ENCODE peak calls at places on chromosome 19, in six cellular contexts. N, W, D, L, O and R are unnamed samples.
A peak's percentile ranks its signal among the peaks of the same experiment; 100 is the strongest.

GRCh38 chr19:6060600-6061391 is 49.5 kb downstream of the RFX2 start:
- DNase-seq in N (no peak), W (no peak), D (peak; percentile 89), L (no peak), O (no peak), R (no peak)

GRCh38 chr19:53927745-53928144 is 18.7 kb downstream of the CACNG7 start:
- DNase-seq in N (peak; percentile 62), W (no peak), D (peak; percentile 63), L (no peak), O (no peak), R (peak; percentile 8)

GRCh38 chr19:27773318-27774094 is 1439.4 kb downstream of the UQCRFS1 start:
- DNase-seq in N (no peak), W (no peak), D (no peak), L (no peak), O (no peak), R (no peak)

GRCh38 chr19:1211494-1212234 is 6.1 kb downstream of the STK11 start:
- DNase-seq in N (no peak), W (no peak), D (no peak), L (no peak), O (no peak), R (no peak)

GRCh38 chr19:13277104-13277809 is 127.0 kb downstream of the IER2 start:
- DNase-seq in N (peak; percentile 78), W (peak; percentile 47), D (peak; percentile 77), L (no peak), O (peak; percentile 36), R (peak; percentile 52)

GRCh38 chr19:42376177-42376555 is 13.9 kb downstream of the CNFN start:
- DNase-seq in N (no peak), W (no peak), D (no peak), L (no peak), O (no peak), R (no peak)

GRCh38 chr19:11576186-11576585 is 1.3 kb downstream of the ACP5 start:
- DNase-seq in N (no peak), W (no peak), D (no peak), L (no peak), O (no peak), R (no peak)

GRCh38 chr19:369256-369655 is 24.7 kb upstream of the MIER2 start:
- DNase-seq in N (no peak), W (no peak), D (no peak), L (no peak), O (no peak), R (no peak)

GRCh38 chr19:49556412-49557398 is 23.7 kb downstream of the NOSIP start:
- DNase-seq in N (no peak), W (no peak), D (no peak), L (no peak), O (no peak), R (peak; percentile 48)

DNA sequence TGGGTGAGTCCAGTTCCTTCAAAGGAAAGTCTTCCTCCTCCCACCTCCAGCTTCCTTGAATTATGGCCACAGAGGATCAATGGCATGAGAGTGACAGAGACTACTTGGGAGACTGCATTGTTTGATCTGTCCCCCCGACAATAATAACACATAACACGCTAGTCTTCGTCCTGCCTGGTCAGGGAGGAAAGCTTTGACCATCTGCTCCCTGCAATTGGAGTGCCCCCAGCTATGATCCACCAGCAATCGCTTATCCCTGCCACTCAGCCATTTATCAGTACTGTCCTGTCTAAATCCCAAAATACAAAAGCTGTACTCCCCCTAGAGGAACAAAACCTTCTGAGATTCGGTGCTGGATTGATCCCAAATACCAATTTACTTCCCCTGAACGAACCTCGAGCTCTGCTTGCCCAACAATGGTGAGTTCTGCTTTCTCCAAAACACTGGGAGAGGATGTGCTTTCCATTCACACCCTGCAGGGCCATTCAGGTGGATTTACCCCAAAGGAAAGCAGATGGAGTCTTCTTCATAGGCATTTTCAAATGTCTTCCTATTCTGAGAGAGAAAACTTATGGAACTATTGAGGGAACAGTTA is 466.7 kb downstream of the TSHZ3 start:
- DNase-seq in N (no peak), W (no peak), D (no peak), L (no peak), O (no peak), R (no peak)
- TF ChIP-seq CTCF in N (no peak), W (no peak), D (no peak), L (no peak), O (no peak), R (no peak)

GRCh38 chr19:47704656-47705055 is 8.6 kb upstream of the EHD2 start:
- DNase-seq in N (no peak), W (no peak), D (no peak), L (no peak), O (no peak), R (no peak)
- TF ChIP-seq CTCF in N (no peak), W (no peak), D (no peak), L (no peak), O (no peak), R (no peak)

GRCh38 chr19:40221858-40222619 is 3.9 kb upstream of the TTC9B start:
- DNase-seq in N (peak; percentile 94), W (peak; percentile 100), D (peak; percentile 97), L (peak; percentile 55), O (peak; percentile 50), R (peak; percentile 52)
- TF ChIP-seq CTCF in N (peak; percentile 85), W (peak; percentile 99), D (peak; percentile 85), L (peak; percentile 92), O (no peak), R (peak; percentile 88)

GRCh38 chr19:55258828-55259539 is at the start of gene PPP6R1:
- DNase-seq in N (peak; percentile 100), W (peak; percentile 99), D (peak; percentile 99), L (peak; percentile 82), O (peak; percentile 94), R (peak; percentile 88)
- TF ChIP-seq CTCF in N (no peak), W (no peak), D (no peak), L (no peak), O (no peak), R (no peak)

DNA sequence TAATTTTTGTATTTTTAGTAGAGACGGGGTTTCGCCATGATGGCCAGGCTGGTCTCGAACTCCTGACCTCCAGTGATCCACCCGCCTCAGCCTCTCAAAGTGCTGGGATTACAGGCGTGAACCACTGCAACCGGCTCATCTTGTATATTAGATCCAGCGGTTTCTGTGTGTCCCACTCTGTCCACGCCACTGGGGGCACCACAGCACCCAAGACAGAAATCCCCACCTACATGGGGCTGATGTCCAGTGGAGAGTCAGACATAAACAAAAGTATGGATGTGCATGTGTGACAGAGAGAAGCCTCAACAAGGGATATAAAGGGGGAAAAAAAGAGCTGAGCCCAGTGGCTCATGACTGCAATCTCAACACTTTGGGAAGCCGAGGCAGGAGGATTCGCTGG is 65.8 kb upstream of the ADGRE5 start:
- DNase-seq in N (no peak), W (no peak), D (no peak), L (no peak), O (no peak), R (no peak)
- TF ChIP-seq CTCF in N (no peak), W (no peak), D (no peak), L (no peak), O (no peak), R (no peak)